ENCODE peak calls at places on chromosomes 12 and 14, in seven cellular contexts. Z, P, J, Q, B, H and Y are unnamed samples.

GRCh38 chr14:32258574-32258973 is 55.5 kb upstream of the RNU6-8 start:
- DNase-seq in Z (no peak), Q (no peak), H (no peak), B (no peak), J (no peak), P (no peak), Y (no peak)

GRCh38 chr12:122227341-122227740 is 1.5 kb upstream of the DIABLO start:
- DNase-seq in H (no peak), J (peak), P (no peak), Q (no peak), B (no peak), Z (no peak), Y (peak)

GRCh38 chr14:78997811-78998210 is 827.6 kb downstream of the NRXN3 start:
- DNase-seq in H (peak), J (no peak), B (no peak), Z (no peak), P (peak), Q (no peak), Y (no peak)

GRCh38 chr12:82688619-82689018 is 1.9 kb downstream of the TMTC2 start:
- DNase-seq in Q (no peak), H (no peak), P (no peak), B (no peak), J (no peak), Z (no peak), Y (no peak)

GRCh38 chr14:70909788-70910614 is 2.7 kb downstream of the PCNX1 start:
- DNase-seq in Q (no peak), P (no peak), H (no peak), Z (no peak), B (no peak), J (no peak), Y (no peak)

GRCh38 chr12:124745891-124746570 is 117.6 kb downstream of the SCARB1 start:
- DNase-seq in J (peak), Z (no peak), H (peak), Q (peak), P (peak), B (peak), Y (peak)

GRCh38 chr12:6960291-6961277 is 9.4 kb downstream of the PTPN6 start:
- DNase-seq in Q (no peak), J (peak), P (no peak), B (peak), H (no peak), Z (no peak), Y (peak)

GRCh38 chr12:89821901-89822300 is 113.3 kb upstream of the ATP2B1 start:
- DNase-seq in B (no peak), Q (no peak), P (no peak), J (no peak), Z (no peak), H (no peak), Y (no peak)

GRCh38 chr12:65147312-65147905 is 22.0 kb upstream of the LEMD3 start:
- DNase-seq in Z (no peak), Q (no peak), H (no peak), B (no peak), J (no peak), P (no peak), Y (no peak)

GRCh38 chr14:74792249-74793039 is 29.3 kb downstream of the YLPM1 start:
- DNase-seq in B (no peak), P (no peak), J (no peak), H (no peak), Z (no peak), Q (no peak), Y (no peak)

GRCh38 chr12:131006036-131006735 is 52.5 kb downstream of the ADGRD1 start:
- DNase-seq in J (no peak), P (no peak), B (no peak), H (no peak), Q (no peak), Z (no peak), Y (peak)

GRCh38 chr14:91418387-91419043 is 895 bp upstream of the CCDC88C start:
- DNase-seq in H (no peak), B (peak), Z (no peak), P (peak), Q (peak), J (peak), Y (peak)

GRCh38 chr14:102775855-102776760 is 1.1 kb upstream of the TRAF3 start:
- DNase-seq in P (no peak), B (no peak), Z (no peak), Q (no peak), H (no peak), J (peak), Y (peak)

GRCh38 chr12:69475237-69475984 is 5.2 kb downstream of the FRS2 start:
- DNase-seq in Z (no peak), H (no peak), P (no peak), Q (no peak), B (no peak), J (no peak), Y (no peak)

GRCh38 chr14:95464524-95464923 is 51.9 kb downstream of the SYNE3 start:
- DNase-seq in Q (no peak), J (no peak), P (no peak), B (no peak), H (no peak), Z (no peak), Y (no peak)

GRCh38 chr12:46933947-46934346 is 108.2 kb upstream of the SLC38A4 start:
- DNase-seq in Z (no peak), J (no peak), H (no peak), Q (peak), P (no peak), B (peak), Y (no peak)

GRCh38 chr14:98799891-98800290 is 472.1 kb downstream of the BCL11B start:
- DNase-seq in P (no peak), H (no peak), J (no peak), Q (no peak), Z (no peak), B (no peak), Y (no peak)

GRCh38 chr12:112973712-112974305 is 4.5 kb upstream of the OAS2 start:
- DNase-seq in H (no peak), P (no peak), Z (no peak), B (no peak), Q (no peak), J (no peak), Y (no peak)

GRCh38 chr12:22396253-22396652 is 61.7 kb upstream of the ST8SIA1 start:
- DNase-seq in Z (no peak), Q (no peak), B (no peak), H (no peak), P (no peak), J (no peak), Y (no peak)

GRCh38 chr12:32595251-32595650 is 83.8 kb upstream of the DNM1L start:
- DNase-seq in Q (no peak), H (no peak), Z (peak), P (no peak), J (no peak), B (no peak), Y (no peak)

GRCh38 chr14:21476526-21476924 is 234 bp downstream of the RAB2B start:
- DNase-seq in B (peak), Z (no peak), Q (peak), H (peak), J (peak), P (no peak), Y (peak)

GRCh38 chr14:27243360-27243759 is 645.5 kb upstream of the NOVA1 start:
- DNase-seq in B (no peak), Z (no peak), J (no peak), H (no peak), P (no peak), Q (peak), Y (no peak)

GRCh38 chr14:99427632-99428315 is 52.9 kb downstream of the SETD3 start:
- DNase-seq in Z (peak), B (peak), P (peak), Q (no peak), J (no peak), H (no peak), Y (no peak)

GRCh38 chr12:88753074-88753473 is 172.8 kb upstream of the KITLG start:
- DNase-seq in J (no peak), Q (peak), P (no peak), B (no peak), H (no peak), Z (no peak), Y (no peak)

GRCh38 chr14:68626386-68626785 is 166.5 kb downstream of the ZFP36L1 start:
- DNase-seq in B (no peak), P (no peak), H (no peak), Z (no peak), J (no peak), Q (no peak), Y (no peak)

GRCh38 chr12:116276433-116277216 is 868 bp downstream of the MED13L start:
- DNase-seq in J (peak), H (no peak), B (peak), Q (peak), Z (no peak), P (peak), Y (peak)

GRCh38 chr14:95979339-95980042 is 59.7 kb upstream of the C14orf132 start:
- DNase-seq in J (no peak), Z (no peak), P (no peak), B (no peak), Q (no peak), H (no peak), Y (no peak)

GRCh38 chr14:74437654-74438053 is 11.6 kb upstream of the SYNDIG1L start:
- DNase-seq in Q (no peak), H (no peak), J (no peak), P (no peak), Z (no peak), B (no peak), Y (no peak)

GRCh38 chr12:123024819-123025391 is 44.4 kb downstream of the ARL6IP4 start:
- DNase-seq in B (no peak), H (no peak), P (no peak), Z (no peak), J (peak), Q (no peak), Y (peak)

GRCh38 chr12:95633049-95633545 is 81.8 kb upstream of the USP44 start:
- DNase-seq in Z (peak), J (peak), P (peak), Q (peak), H (no peak), B (peak), Y (no peak)

GRCh38 chr12:67698711-67699603 is 50.4 kb downstream of the DYRK2 start:
- DNase-seq in Z (no peak), J (no peak), B (no peak), P (no peak), Q (peak), H (no peak), Y (no peak)

GRCh38 chr12:39103552-39104165 is 198.3 kb upstream of the CPNE8 start:
- DNase-seq in H (no peak), J (no peak), B (peak), Q (peak), Z (peak), P (peak), Y (no peak)

GRCh38 chr14:103898711-103899110 is 29.5 kb upstream of the TDRD9 start:
- DNase-seq in B (no peak), J (peak), Z (no peak), P (no peak), Q (no peak), H (no peak), Y (no peak)